ENCODE peak calls at places on chromosome X, in seven cellular contexts. M is sigmoid colon, A is HCT116, U is glutamatergic neuron, I is AG10803, T is cardiac fibroblast, E is HepG2. F is an unnamed sample.

GRCh38 chrX:41666251-41666650 is 22.5 kb upstream of the GPR34 start:
- DNase-seq in M (no peak), A (no peak), U (no peak), I (peak; percentile 34), T (peak; percentile 35), E (no peak), F (no peak)

GRCh38 chrX:140586951-140587350 is 82.1 kb upstream of the SOX3 start:
- DNase-seq in M (no peak), A (no peak), U (no peak), I (no peak), T (no peak), E (no peak), F (no peak)

GRCh38 chrX:136906921-136907510 is 26.5 kb upstream of the RBMX start:
- DNase-seq in M (no peak), A (no peak), U (no peak), I (no peak), T (no peak), E (no peak), F (no peak)

GRCh38 chrX:40006025-40007017 is 91.4 kb downstream of the BCOR start:
- DNase-seq in M (no peak), A (no peak), U (peak; percentile 68), I (no peak), T (no peak), E (no peak), F (no peak)

GRCh38 chrX:68757331-68757730 is 71.5 kb upstream of the EFNB1 start:
- DNase-seq in M (no peak), A (no peak), U (no peak), I (no peak), T (no peak), E (no peak), F (no peak)

GRCh38 chrX:103663921-103664320 is 22.6 kb downstream of the MORF4L2 start:
- DNase-seq in M (no peak), A (no peak), U (peak; percentile 11), I (no peak), T (no peak), E (no peak), F (no peak)

GRCh38 chrX:20715176-20715575 is 448.5 kb upstream of the RPS6KA3 start:
- DNase-seq in M (no peak), A (no peak), U (no peak), I (no peak), T (no peak), E (no peak), F (no peak)

GRCh38 chrX:134533952-134534351 is 74.0 kb downstream of the HPRT1 start:
- DNase-seq in M (no peak), A (no peak), U (no peak), I (no peak), T (no peak), E (no peak), F (no peak)

GRCh38 chrX:121011254-121011653 is 25.7 kb upstream of the CT47A1 start:
- DNase-seq in M (no peak), A (no peak), U (no peak), I (no peak), T (no peak), E (peak; percentile 52), F (no peak)

GRCh38 chrX:71667328-71668247 is at the start of gene LOC101059915:
- DNase-seq in M (no peak), A (no peak), U (no peak), I (no peak), T (no peak), E (no peak), F (no peak)

GRCh38 chrX:125203737-125204578 is 115.7 kb upstream of the TEX13C start:
- DNase-seq in M (no peak), A (no peak), U (peak; percentile 53), I (peak; percentile 0), T (peak; percentile 1), E (no peak), F (peak; percentile 52)

GRCh38 chrX:65586491-65586890 is 51.9 kb upstream of the LAS1L start:
- DNase-seq in M (no peak), A (no peak), U (no peak), I (peak; percentile 35), T (peak; percentile 54), E (no peak), F (no peak)

GRCh38 chrX:78517124-78517523 is 142.0 kb downstream of the RTL3 start:
- DNase-seq in M (no peak), A (no peak), U (no peak), I (no peak), T (peak; percentile 60), E (no peak), F (no peak)

GRCh38 chrX:97524997-97525396 is 641.3 kb downstream of the RPA4 start:
- DNase-seq in M (no peak), A (no peak), U (no peak), I (peak; percentile 30), T (peak; percentile 36), E (no peak), F (no peak)

GRCh38 chrX:131677655-131678628 is 134.1 kb downstream of the OR13H1 start:
- DNase-seq in M (no peak), A (peak; percentile 18), U (peak; percentile 49), I (peak; percentile 5), T (peak; percentile 26), E (peak; percentile 18), F (peak; percentile 66)

GRCh38 chrX:17038277-17038676 is 91.8 kb downstream of the REPS2 start:
- DNase-seq in M (peak; percentile 70), A (no peak), U (no peak), I (no peak), T (no peak), E (no peak), F (no peak)

GRCh38 chrX:37697169-37697760 is 11.7 kb downstream of the XK start:
- DNase-seq in M (no peak), A (no peak), U (no peak), I (no peak), T (peak; percentile 17), E (no peak), F (no peak)

DNA sequence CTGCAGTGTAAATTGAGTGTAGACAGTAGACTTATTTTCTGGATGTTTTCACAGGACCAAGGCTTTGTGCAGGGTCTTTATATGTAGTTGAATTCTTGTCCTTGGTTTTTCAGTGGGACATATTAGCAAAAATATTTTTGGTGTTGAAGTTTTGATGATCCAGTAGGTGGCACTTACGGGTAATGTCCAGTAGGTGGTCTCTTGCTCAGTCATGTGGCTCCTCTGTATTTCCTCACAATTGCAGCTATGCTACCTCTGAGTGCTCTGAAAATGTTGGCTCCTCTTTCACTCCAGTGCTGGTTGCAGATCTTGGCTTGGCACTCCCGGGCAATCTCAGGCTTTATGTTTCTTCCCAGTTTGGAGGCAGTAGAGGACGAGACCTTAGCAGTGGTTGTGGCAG is 419.8 kb upstream of the AMOT start:
- DNase-seq in M (no peak), A (peak; percentile 0), U (no peak), I (peak; percentile 0), T (peak; percentile 8), E (peak; percentile 1), F (no peak)
- TF ChIP-seq CTCF in M (no peak), A (peak; percentile 43), U (peak; percentile 45), I (peak; percentile 36), T (peak; percentile 26), E (no peak), F (peak; percentile 47)

GRCh38 chrX:106177982-106178321 is 9.8 kb downstream of the PWWP3B start:
- DNase-seq in M (no peak), A (no peak), U (no peak), I (no peak), T (no peak), E (no peak), F (no peak)

GRCh38 chrX:106177106-106177981 is 9.2 kb downstream of the PWWP3B start:
- DNase-seq in M (no peak), A (no peak), U (peak; percentile 84), I (no peak), T (peak; percentile 18), E (no peak), F (peak; percentile 51)

DNA sequence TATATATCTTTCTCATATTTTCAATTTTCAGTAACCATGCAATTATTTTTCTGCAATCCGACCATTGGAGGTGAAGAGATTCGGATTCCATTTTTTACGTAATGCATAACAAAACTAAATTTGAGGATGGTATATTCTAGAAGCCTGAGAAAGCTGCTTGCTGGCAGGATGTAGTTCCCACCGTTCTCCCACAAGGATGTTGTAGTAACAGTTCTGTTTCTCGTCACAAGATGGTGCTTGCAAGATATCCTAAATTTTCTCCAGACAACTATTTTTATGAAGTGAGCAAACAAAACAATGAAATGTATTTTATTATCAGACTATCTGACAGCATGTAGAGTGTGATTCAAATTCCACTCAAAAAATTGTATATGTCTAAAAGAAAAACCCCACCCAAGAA is 10.7 kb downstream of the PWWP3B start:
- DNase-seq in M (no peak), A (no peak), U (no peak), I (no peak), T (no peak), E (no peak), F (no peak)
- TF ChIP-seq CTCF in M (no peak), A (no peak), U (no peak), I (no peak), T (no peak), E (no peak), F (no peak)

GRCh38 chrX:51507551-51507950 is 11.2 kb upstream of the NUDT11 start:
- DNase-seq in M (no peak), A (no peak), U (no peak), I (no peak), T (no peak), E (no peak), F (no peak)
- TF ChIP-seq CTCF in M (no peak), A (no peak), U (no peak), I (no peak), T (no peak), E (no peak), F (no peak)

GRCh38 chrX:45768666-45769065 is 568.0 kb upstream of the DIPK2B start:
- DNase-seq in M (no peak), A (no peak), U (no peak), I (no peak), T (peak; percentile 32), E (no peak), F (no peak)

GRCh38 chrX:45765281-45765680 is 564.6 kb upstream of the DIPK2B start:
- DNase-seq in M (no peak), A (no peak), U (no peak), I (no peak), T (peak; percentile 9), E (no peak), F (no peak)

GRCh38 chrX:45762699-45763647 is 562.3 kb upstream of the DIPK2B start:
- DNase-seq in M (no peak), A (no peak), U (no peak), I (no peak), T (peak; percentile 45), E (no peak), F (no peak)

GRCh38 chrX:45767021-45767491 is 566.4 kb upstream of the DIPK2B start:
- DNase-seq in M (no peak), A (no peak), U (no peak), I (peak; percentile 75), T (peak; percentile 69), E (no peak), F (no peak)

DNA sequence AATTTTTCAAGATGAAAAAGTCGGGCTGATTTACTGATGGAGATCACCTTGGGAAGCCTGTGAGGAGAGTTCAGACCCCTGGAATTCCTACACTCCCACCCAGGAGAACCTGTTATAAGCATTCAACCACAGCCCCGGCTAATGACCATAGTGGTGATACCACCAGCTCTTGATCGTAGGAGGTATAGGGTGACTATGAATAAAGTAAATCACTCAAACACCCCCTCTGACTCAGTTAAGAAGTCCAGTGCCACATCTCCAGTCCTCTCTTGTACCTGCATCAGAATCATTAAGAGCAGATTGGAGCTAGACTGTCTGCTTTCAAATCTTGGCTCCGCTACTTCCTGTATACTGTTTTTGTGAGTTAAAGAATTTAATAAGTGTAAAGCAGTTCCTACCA is 565.0 kb upstream of the DIPK2B start:
- DNase-seq in M (no peak), A (no peak), U (no peak), I (no peak), T (peak; percentile 22), E (no peak), F (no peak)
- TF ChIP-seq CTCF in M (no peak), A (no peak), U (no peak), I (no peak), T (no peak), E (no peak), F (no peak)

F was measured in neural crest cell.